ENCODE peak calls at places on chromosomes 5 and 9, in seven cellular contexts. One of them, this sample, is unnamed.

GRCh38 chr5:1521671-1522600 is 1.8 kb downstream of the LPCAT1 start:
- DNase-seq in neural crest cell: no peak
- DNase-seq in MV-4-11: no peak
- DNase-seq in NAMALWA: no peak
- DNase-seq in naive thymus-derived CD8-positive, alpha-beta T cell: no peak
- DNase-seq in mucosa of gallbladder: no peak
- DNase-seq in T-helper 22 cell: no peak
- DNase-seq in this sample: peak

GRCh38 chr9:27094640-27095039 is 14.4 kb upstream of the TEK start:
- DNase-seq in neural crest cell: no peak
- DNase-seq in MV-4-11: no peak
- DNase-seq in NAMALWA: no peak
- DNase-seq in naive thymus-derived CD8-positive, alpha-beta T cell: no peak
- DNase-seq in mucosa of gallbladder: no peak
- DNase-seq in T-helper 22 cell: no peak
- DNase-seq in this sample: peak

GRCh38 chr5:138650999-138651766 is 76.0 kb upstream of the HSPA9 start:
- DNase-seq in neural crest cell: no peak
- DNase-seq in MV-4-11: no peak
- DNase-seq in NAMALWA: no peak
- DNase-seq in naive thymus-derived CD8-positive, alpha-beta T cell: no peak
- DNase-seq in mucosa of gallbladder: no peak
- DNase-seq in T-helper 22 cell: no peak
- DNase-seq in this sample: no peak

GRCh38 chr5:133205204-133205603 is 153.4 kb downstream of the HSPA4 start:
- DNase-seq in neural crest cell: no peak
- DNase-seq in MV-4-11: no peak
- DNase-seq in NAMALWA: no peak
- DNase-seq in naive thymus-derived CD8-positive, alpha-beta T cell: no peak
- DNase-seq in mucosa of gallbladder: no peak
- DNase-seq in T-helper 22 cell: no peak
- DNase-seq in this sample: no peak

GRCh38 chr5:66209794-66210193 is 65.7 kb downstream of the SREK1 start:
- DNase-seq in neural crest cell: no peak
- DNase-seq in MV-4-11: no peak
- DNase-seq in NAMALWA: no peak
- DNase-seq in naive thymus-derived CD8-positive, alpha-beta T cell: no peak
- DNase-seq in mucosa of gallbladder: no peak
- DNase-seq in T-helper 22 cell: no peak
- DNase-seq in this sample: no peak

GRCh38 chr5:56160723-56161445 is 72.2 kb downstream of the ANKRD55 start:
- DNase-seq in neural crest cell: no peak
- DNase-seq in MV-4-11: no peak
- DNase-seq in NAMALWA: no peak
- DNase-seq in naive thymus-derived CD8-positive, alpha-beta T cell: no peak
- DNase-seq in mucosa of gallbladder: no peak
- DNase-seq in T-helper 22 cell: no peak
- DNase-seq in this sample: no peak

GRCh38 chr5:91538179-91538578 is 155.1 kb upstream of the ARRDC3 start:
- DNase-seq in neural crest cell: no peak
- DNase-seq in MV-4-11: no peak
- DNase-seq in NAMALWA: no peak
- DNase-seq in naive thymus-derived CD8-positive, alpha-beta T cell: no peak
- DNase-seq in mucosa of gallbladder: no peak
- DNase-seq in T-helper 22 cell: no peak
- DNase-seq in this sample: no peak

GRCh38 chr5:87735918-87736317 is 323.2 kb upstream of the CCNH start:
- DNase-seq in neural crest cell: no peak
- DNase-seq in MV-4-11: no peak
- DNase-seq in NAMALWA: no peak
- DNase-seq in naive thymus-derived CD8-positive, alpha-beta T cell: no peak
- DNase-seq in mucosa of gallbladder: no peak
- DNase-seq in T-helper 22 cell: no peak
- DNase-seq in this sample: no peak

GRCh38 chr5:179870403-179870903 is 11.8 kb upstream of the MRNIP start:
- DNase-seq in neural crest cell: no peak
- DNase-seq in MV-4-11: peak
- DNase-seq in NAMALWA: peak
- DNase-seq in naive thymus-derived CD8-positive, alpha-beta T cell: no peak
- DNase-seq in mucosa of gallbladder: no peak
- DNase-seq in T-helper 22 cell: no peak
- DNase-seq in this sample: peak

GRCh38 chr9:87872079-87872624 is 10.5 kb upstream of the SPATA31E1 start:
- DNase-seq in neural crest cell: no peak
- DNase-seq in MV-4-11: no peak
- DNase-seq in NAMALWA: no peak
- DNase-seq in naive thymus-derived CD8-positive, alpha-beta T cell: no peak
- DNase-seq in mucosa of gallbladder: no peak
- DNase-seq in T-helper 22 cell: no peak
- DNase-seq in this sample: peak

GRCh38 chr9:72025956-72026355 is 34.5 kb downstream of the C9orf57 start:
- DNase-seq in neural crest cell: no peak
- DNase-seq in MV-4-11: no peak
- DNase-seq in NAMALWA: no peak
- DNase-seq in naive thymus-derived CD8-positive, alpha-beta T cell: no peak
- DNase-seq in mucosa of gallbladder: no peak
- DNase-seq in T-helper 22 cell: no peak
- DNase-seq in this sample: no peak

This sample was measured in cardiac muscle cell.